ENCODE peak calls at places on chromosomes 16 and 17, in seven cellular contexts. One of them, this sample, is unnamed. For H3K9me3, the result is how much of the 10 kb centered on the place peaks cover.

GRCh38 chr17:81253358-81254131 is 14.4 kb downstream of the NDUFAF8 start:
- DNase-seq in H9: no peak
- DNase-seq in cardiac muscle cell: peak
- DNase-seq in mesenchymal stem cell: peak
- DNase-seq in WERI-Rb-1: peak
- DNase-seq in mammary epithelial cell: no peak
- DNase-seq in uterus: peak
- DNase-seq in this sample: peak

GRCh38 chr17:50094243-50094752 is 853 bp upstream of the PDK2 start:
- DNase-seq in uterus: peak
- DNase-seq in mammary epithelial cell: peak
- DNase-seq in mesenchymal stem cell: peak
- DNase-seq in H9: peak
- DNase-seq in WERI-Rb-1: peak
- DNase-seq in cardiac muscle cell: peak
- DNase-seq in this sample: peak

GRCh38 chr16:78786635-78787034 is 687.2 kb downstream of the WWOX start:
- DNase-seq in cardiac muscle cell: no peak
- DNase-seq in WERI-Rb-1: no peak
- DNase-seq in H9: no peak
- DNase-seq in uterus: no peak
- DNase-seq in mammary epithelial cell: no peak
- DNase-seq in mesenchymal stem cell: no peak
- DNase-seq in this sample: no peak

GRCh38 chr16:77789085-77789611 is 784 bp downstream of the VAT1L start:
- DNase-seq in uterus: no peak
- DNase-seq in WERI-Rb-1: peak
- DNase-seq in cardiac muscle cell: no peak
- DNase-seq in mesenchymal stem cell: no peak
- DNase-seq in H9: peak
- DNase-seq in mammary epithelial cell: peak
- DNase-seq in this sample: no peak

GRCh38 chr17:78996781-78997201 is 12.8 kb downstream of the CANT1 start:
- DNase-seq in cardiac muscle cell: no peak
- DNase-seq in mammary epithelial cell: no peak
- DNase-seq in mesenchymal stem cell: no peak
- DNase-seq in H9: no peak
- DNase-seq in WERI-Rb-1: no peak
- DNase-seq in uterus: no peak
- DNase-seq in this sample: peak

GRCh38 chr17:57554826-57555635 is 190.1 kb downstream of the CCDC182 start:
- DNase-seq in uterus: no peak
- DNase-seq in cardiac muscle cell: no peak
- DNase-seq in H9: no peak
- DNase-seq in WERI-Rb-1: no peak
- DNase-seq in mesenchymal stem cell: no peak
- DNase-seq in mammary epithelial cell: no peak
- DNase-seq in this sample: no peak

GRCh38 chr17:42459256-42459982 is 741 bp downstream of the ATP6V0A1 start:
- DNase-seq in WERI-Rb-1: peak
- DNase-seq in mammary epithelial cell: peak
- DNase-seq in mesenchymal stem cell: peak
- DNase-seq in uterus: peak
- DNase-seq in H9: peak
- DNase-seq in cardiac muscle cell: peak
- DNase-seq in this sample: peak

GRCh38 chr17:951388-952132 is 28.0 kb downstream of the NXN start:
- DNase-seq in mammary epithelial cell: peak
- DNase-seq in mesenchymal stem cell: peak
- DNase-seq in WERI-Rb-1: no peak
- DNase-seq in H9: peak
- DNase-seq in cardiac muscle cell: peak
- DNase-seq in uterus: peak
- DNase-seq in this sample: no peak

GRCh38 chr17:32445075-32445427 is 741 bp downstream of the PSMD11 start:
- DNase-seq in mammary epithelial cell: peak
- DNase-seq in uterus: no peak
- DNase-seq in cardiac muscle cell: peak
- DNase-seq in WERI-Rb-1: peak
- DNase-seq in mesenchymal stem cell: peak
- DNase-seq in H9: peak
- DNase-seq in this sample: no peak

GRCh38 chr17:22512997-22513538 is 820.7 kb downstream of the KCNJ18 start:
- DNase-seq in cardiac muscle cell: no peak
- DNase-seq in mammary epithelial cell: no peak
- DNase-seq in mesenchymal stem cell: no peak
- DNase-seq in uterus: no peak
- DNase-seq in H9: no peak
- DNase-seq in WERI-Rb-1: peak
- DNase-seq in this sample: no peak

GRCh38 chr17:22511431-22511830 is 819.1 kb downstream of the KCNJ18 start:
- DNase-seq in H9: no peak
- DNase-seq in cardiac muscle cell: no peak
- DNase-seq in mammary epithelial cell: no peak
- DNase-seq in mesenchymal stem cell: no peak
- DNase-seq in WERI-Rb-1: no peak
- DNase-seq in uterus: no peak
- DNase-seq in this sample: no peak

GRCh38 chr17:22512506-22512905 is 820.2 kb downstream of the KCNJ18 start:
- DNase-seq in cardiac muscle cell: no peak
- DNase-seq in mammary epithelial cell: no peak
- DNase-seq in uterus: no peak
- DNase-seq in WERI-Rb-1: no peak
- DNase-seq in mesenchymal stem cell: no peak
- DNase-seq in H9: no peak
- DNase-seq in this sample: no peak

GRCh38 chr17:22512057-22512456 is 819.7 kb downstream of the KCNJ18 start:
- DNase-seq in H9: no peak
- DNase-seq in cardiac muscle cell: no peak
- DNase-seq in WERI-Rb-1: no peak
- DNase-seq in mammary epithelial cell: no peak
- DNase-seq in uterus: no peak
- DNase-seq in mesenchymal stem cell: no peak
- DNase-seq in this sample: no peak

GRCh38 chr17:22510504-22510903 is 818.2 kb downstream of the KCNJ18 start:
- DNase-seq in WERI-Rb-1: no peak
- DNase-seq in mammary epithelial cell: no peak
- DNase-seq in uterus: no peak
- DNase-seq in H9: no peak
- DNase-seq in mesenchymal stem cell: no peak
- DNase-seq in cardiac muscle cell: no peak
- DNase-seq in this sample: no peak
- H3K9me3 ChIP-seq in WERI-Rb-1: under half
- H3K9me3 ChIP-seq in mammary epithelial cell: under half
- H3K9me3 ChIP-seq in uterus: under half
- H3K9me3 ChIP-seq in H9: half or more
- H3K9me3 ChIP-seq in mesenchymal stem cell: under half
- H3K9me3 ChIP-seq in cardiac muscle cell: under half
- H3K9me3 ChIP-seq in this sample: half or more

DNA sequence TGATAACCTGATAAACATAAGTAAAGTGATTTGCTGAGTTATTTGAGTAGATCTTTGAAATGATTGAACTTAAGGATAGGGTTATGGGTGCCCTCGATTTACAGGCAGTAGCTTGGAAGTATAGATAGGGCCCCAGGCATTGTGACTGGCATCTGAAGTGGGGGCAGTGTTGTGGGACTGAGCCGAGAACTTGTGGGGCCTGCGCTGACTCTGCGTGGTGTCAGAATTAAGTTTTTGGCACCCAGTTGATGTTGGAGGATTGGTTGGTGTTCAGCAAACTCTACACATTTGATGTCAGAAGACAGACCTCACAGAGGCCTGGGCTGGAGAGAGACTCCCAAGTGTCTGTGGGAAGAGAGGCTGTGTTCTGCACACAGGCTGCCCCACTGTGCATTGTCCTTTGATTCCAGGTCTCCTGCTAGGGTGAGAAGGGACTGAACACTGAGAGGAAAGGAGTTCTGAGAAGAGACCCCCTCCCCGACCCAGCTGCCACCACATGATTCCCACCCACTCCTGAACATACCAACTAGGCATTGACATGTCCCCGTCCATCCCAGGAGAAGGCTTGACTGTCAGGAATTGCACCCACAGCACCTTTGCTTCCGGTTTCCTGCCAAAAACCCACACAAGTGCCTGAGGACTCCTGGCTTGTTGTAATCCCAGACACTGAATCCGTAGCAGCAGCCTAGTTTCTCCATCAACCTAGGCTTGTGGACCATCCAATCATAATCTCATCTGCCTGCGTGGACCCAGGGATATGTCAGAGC is 4.5 kb downstream of the ZNF267 start:
- DNase-seq in WERI-Rb-1: no peak
- DNase-seq in mammary epithelial cell: no peak
- DNase-seq in cardiac muscle cell: no peak
- DNase-seq in uterus: no peak
- DNase-seq in H9: no peak
- DNase-seq in mesenchymal stem cell: no peak
- DNase-seq in this sample: no peak
- H3K9me3 ChIP-seq in WERI-Rb-1: under half
- H3K9me3 ChIP-seq in mammary epithelial cell: under half
- H3K9me3 ChIP-seq in cardiac muscle cell: under half
- H3K9me3 ChIP-seq in uterus: under half
- H3K9me3 ChIP-seq in H9: under half
- H3K9me3 ChIP-seq in mesenchymal stem cell: under half
- H3K9me3 ChIP-seq in this sample: under half

GRCh38 chr16:29876186-29876577 is 13.2 kb upstream of the CDIPT start:
- DNase-seq in mammary epithelial cell: no peak
- DNase-seq in uterus: no peak
- DNase-seq in mesenchymal stem cell: no peak
- DNase-seq in WERI-Rb-1: no peak
- DNase-seq in cardiac muscle cell: no peak
- DNase-seq in H9: peak
- DNase-seq in this sample: no peak

GRCh38 chr16:29876578-29877249 is 13.7 kb upstream of the CDIPT start:
- DNase-seq in uterus: no peak
- DNase-seq in cardiac muscle cell: no peak
- DNase-seq in H9: no peak
- DNase-seq in WERI-Rb-1: no peak
- DNase-seq in mammary epithelial cell: no peak
- DNase-seq in mesenchymal stem cell: no peak
- DNase-seq in this sample: peak

GRCh38 chr16:29877266-29877961 is 14.4 kb upstream of the CDIPT start:
- DNase-seq in mesenchymal stem cell: peak
- DNase-seq in cardiac muscle cell: peak
- DNase-seq in WERI-Rb-1: peak
- DNase-seq in uterus: no peak
- DNase-seq in mammary epithelial cell: peak
- DNase-seq in H9: peak
- DNase-seq in this sample: peak

GRCh38 chr16:29873319-29873718 is 10.3 kb upstream of the CDIPT start:
- DNase-seq in uterus: no peak
- DNase-seq in WERI-Rb-1: no peak
- DNase-seq in mammary epithelial cell: no peak
- DNase-seq in H9: no peak
- DNase-seq in cardiac muscle cell: no peak
- DNase-seq in mesenchymal stem cell: no peak
- DNase-seq in this sample: no peak

GRCh38 chr16:29875206-29875605 is 12.2 kb upstream of the CDIPT start:
- DNase-seq in uterus: no peak
- DNase-seq in mesenchymal stem cell: no peak
- DNase-seq in cardiac muscle cell: no peak
- DNase-seq in H9: no peak
- DNase-seq in mammary epithelial cell: no peak
- DNase-seq in WERI-Rb-1: no peak
- DNase-seq in this sample: no peak
- H3K9me3 ChIP-seq in uterus: under half
- H3K9me3 ChIP-seq in mesenchymal stem cell: under half
- H3K9me3 ChIP-seq in cardiac muscle cell: under half
- H3K9me3 ChIP-seq in H9: under half
- H3K9me3 ChIP-seq in mammary epithelial cell: under half
- H3K9me3 ChIP-seq in WERI-Rb-1: under half
- H3K9me3 ChIP-seq in this sample: under half

GRCh38 chr16:75175074-75175473 is 26.8 kb downstream of the ZFP1 start:
- DNase-seq in H9: no peak
- DNase-seq in cardiac muscle cell: no peak
- DNase-seq in WERI-Rb-1: no peak
- DNase-seq in mesenchymal stem cell: no peak
- DNase-seq in mammary epithelial cell: no peak
- DNase-seq in uterus: no peak
- DNase-seq in this sample: no peak
- H3K9me3 ChIP-seq in H9: under half
- H3K9me3 ChIP-seq in cardiac muscle cell: under half
- H3K9me3 ChIP-seq in WERI-Rb-1: under half
- H3K9me3 ChIP-seq in mesenchymal stem cell: half or more
- H3K9me3 ChIP-seq in mammary epithelial cell: under half
- H3K9me3 ChIP-seq in uterus: under half
- H3K9me3 ChIP-seq in this sample: half or more

GRCh38 chr17:22570144-22570845 is 878.0 kb downstream of the KCNJ18 start:
- DNase-seq in H9: no peak
- DNase-seq in uterus: no peak
- DNase-seq in mammary epithelial cell: no peak
- DNase-seq in WERI-Rb-1: no peak
- DNase-seq in mesenchymal stem cell: no peak
- DNase-seq in cardiac muscle cell: no peak
- DNase-seq in this sample: no peak
- H3K9me3 ChIP-seq in H9: half or more
- H3K9me3 ChIP-seq in uterus: under half
- H3K9me3 ChIP-seq in mammary epithelial cell: under half
- H3K9me3 ChIP-seq in WERI-Rb-1: under half
- H3K9me3 ChIP-seq in mesenchymal stem cell: under half
- H3K9me3 ChIP-seq in cardiac muscle cell: under half
- H3K9me3 ChIP-seq in this sample: under half

DNA sequence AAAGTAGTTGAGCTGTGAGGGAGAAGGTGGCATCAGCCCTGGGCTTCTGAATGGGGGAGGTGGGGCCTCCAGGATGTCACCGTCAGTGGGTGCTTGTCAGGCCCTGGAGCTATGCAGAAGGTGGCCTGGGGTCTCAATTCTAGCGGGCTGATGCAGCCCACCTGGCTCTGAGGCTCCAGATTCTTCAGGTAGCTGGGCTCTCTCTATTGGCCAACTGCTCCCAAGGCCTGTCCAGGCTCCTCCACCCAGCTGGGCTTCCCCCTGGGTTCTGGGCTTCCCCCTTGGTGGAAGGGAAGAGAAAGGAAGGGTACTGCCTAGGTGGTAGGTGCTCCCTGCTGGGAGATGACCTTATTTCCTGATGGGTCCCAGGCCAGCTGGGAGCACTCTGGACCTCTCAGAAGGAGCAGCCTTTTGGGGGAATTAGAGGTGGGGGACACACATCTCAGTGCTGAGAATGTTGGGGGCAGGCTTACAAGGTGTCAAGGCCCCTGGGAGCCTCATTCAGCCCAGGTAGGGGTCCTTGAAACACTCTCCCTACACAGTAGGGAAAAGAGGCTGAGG is 1728.3 kb downstream of the TP53TG3F start:
- DNase-seq in cardiac muscle cell: no peak
- DNase-seq in WERI-Rb-1: no peak
- DNase-seq in uterus: no peak
- DNase-seq in mammary epithelial cell: no peak
- DNase-seq in mesenchymal stem cell: no peak
- DNase-seq in H9: no peak
- DNase-seq in this sample: no peak
- H3K9me3 ChIP-seq in cardiac muscle cell: under half
- H3K9me3 ChIP-seq in WERI-Rb-1: under half
- H3K9me3 ChIP-seq in uterus: under half
- H3K9me3 ChIP-seq in mammary epithelial cell: under half
- H3K9me3 ChIP-seq in mesenchymal stem cell: under half
- H3K9me3 ChIP-seq in H9: half or more
- H3K9me3 ChIP-seq in this sample: half or more

DNA sequence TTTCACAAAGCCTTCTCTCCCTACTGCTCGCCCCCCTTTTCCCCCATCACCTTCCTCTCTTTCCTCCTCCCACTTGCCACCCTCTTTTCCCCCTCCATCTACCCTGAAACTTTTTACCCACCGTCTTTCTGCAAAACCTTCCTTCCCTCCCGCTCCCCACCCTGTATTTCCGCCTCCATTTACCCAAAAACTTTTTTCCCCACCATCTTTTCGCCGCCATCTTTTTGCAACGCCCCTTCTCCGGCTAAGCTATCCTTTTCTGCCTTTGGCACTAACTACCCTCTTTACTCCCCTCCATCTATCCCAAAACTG is 205.2 kb upstream of the WSB1 start:
- DNase-seq in mesenchymal stem cell: no peak
- DNase-seq in WERI-Rb-1: no peak
- DNase-seq in H9: no peak
- DNase-seq in uterus: no peak
- DNase-seq in mammary epithelial cell: no peak
- DNase-seq in cardiac muscle cell: no peak
- DNase-seq in this sample: no peak
- H3K9me3 ChIP-seq in mesenchymal stem cell: under half
- H3K9me3 ChIP-seq in WERI-Rb-1: under half
- H3K9me3 ChIP-seq in H9: half or more
- H3K9me3 ChIP-seq in uterus: under half
- H3K9me3 ChIP-seq in mammary epithelial cell: under half
- H3K9me3 ChIP-seq in cardiac muscle cell: under half
- H3K9me3 ChIP-seq in this sample: under half

This sample was measured in mucosa of descending colon.